ENCODE peak calls at places on chromosome 4, in five cellular contexts. One of them, this sample, is unnamed.

GRCh38 chr4:139243448-139244365 is 36.3 kb downstream of the MGARP start:
- DNase-seq in H1: no peak
- DNase-seq in lower leg skin: peak; percentile 31
- DNase-seq in testis: no peak
- DNase-seq in ovary: peak; percentile 33
- DNase-seq in this sample: peak; percentile 7

GRCh38 chr4:7973545-7973981 is 33.9 kb upstream of the AFAP1 start:
- DNase-seq in testis: no peak
- DNase-seq in lower leg skin: no peak
- DNase-seq in H1: no peak
- DNase-seq in ovary: no peak
- DNase-seq in this sample: no peak

GRCh38 chr4:94976371-94977011 is 218.7 kb downstream of the BMPR1B start:
- DNase-seq in ovary: no peak
- DNase-seq in testis: no peak
- DNase-seq in H1: no peak
- DNase-seq in lower leg skin: no peak
- DNase-seq in this sample: no peak

GRCh38 chr4:16079046-16079445 is 4.8 kb downstream of the PROM1 start:
- DNase-seq in lower leg skin: no peak
- DNase-seq in H1: no peak
- DNase-seq in ovary: no peak
- DNase-seq in testis: no peak
- DNase-seq in this sample: no peak

GRCh38 chr4:3464911-3465697 is 2.0 kb downstream of the DOK7 start:
- DNase-seq in lower leg skin: no peak
- DNase-seq in ovary: no peak
- DNase-seq in H1: no peak
- DNase-seq in testis: no peak
- DNase-seq in this sample: no peak

GRCh38 chr4:102717448-102718092 is 43.2 kb downstream of the MANBA start:
- DNase-seq in testis: no peak
- DNase-seq in H1: no peak
- DNase-seq in ovary: no peak
- DNase-seq in lower leg skin: no peak
- DNase-seq in this sample: no peak

GRCh38 chr4:105527081-105527480 is 25.3 kb upstream of the ARHGEF38 start:
- DNase-seq in ovary: no peak
- DNase-seq in H1: no peak
- DNase-seq in testis: no peak
- DNase-seq in lower leg skin: no peak
- DNase-seq in this sample: no peak

GRCh38 chr4:38782452-38783108 is at the start of gene TLR10:
- DNase-seq in H1: no peak
- DNase-seq in testis: peak; percentile 37
- DNase-seq in lower leg skin: peak; percentile 56
- DNase-seq in ovary: peak; percentile 40
- DNase-seq in this sample: peak; percentile 57

GRCh38 chr4:15003441-15003890 is 1.2 kb downstream of the CPEB2 start:
- DNase-seq in ovary: peak; percentile 59
- DNase-seq in lower leg skin: peak; percentile 26
- DNase-seq in testis: peak; percentile 38
- DNase-seq in H1: peak; percentile 73
- DNase-seq in this sample: peak; percentile 76

GRCh38 chr4:129751646-129752045 is 655.7 kb downstream of the C4orf33 start:
- DNase-seq in lower leg skin: no peak
- DNase-seq in ovary: no peak
- DNase-seq in testis: no peak
- DNase-seq in H1: no peak
- DNase-seq in this sample: no peak

GRCh38 chr4:56360071-56360470 is 27.2 kb downstream of the AASDH start:
- DNase-seq in ovary: no peak
- DNase-seq in lower leg skin: no peak
- DNase-seq in H1: no peak
- DNase-seq in testis: no peak
- DNase-seq in this sample: no peak

GRCh38 chr4:77043507-77044131 is 32.2 kb downstream of the CCNI start:
- DNase-seq in H1: no peak
- DNase-seq in testis: no peak
- DNase-seq in ovary: peak; percentile 38
- DNase-seq in lower leg skin: peak; percentile 24
- DNase-seq in this sample: no peak

GRCh38 chr4:187903700-187904099 is 91.9 kb upstream of the ZFP42 start:
- DNase-seq in testis: no peak
- DNase-seq in ovary: no peak
- DNase-seq in lower leg skin: no peak
- DNase-seq in H1: no peak
- DNase-seq in this sample: no peak

GRCh38 chr4:168633474-168633873 is 136.6 kb downstream of the PALLD start:
- DNase-seq in testis: no peak
- DNase-seq in H1: no peak
- DNase-seq in ovary: no peak
- DNase-seq in lower leg skin: no peak
- DNase-seq in this sample: no peak

GRCh38 chr4:56689661-56690060 is 8.6 kb upstream of the HOPX start:
- DNase-seq in testis: no peak
- DNase-seq in ovary: no peak
- DNase-seq in lower leg skin: no peak
- DNase-seq in H1: no peak
- DNase-seq in this sample: no peak

GRCh38 chr4:88729146-88729755 is 31.6 kb upstream of the NAP1L5 start:
- DNase-seq in H1: no peak
- DNase-seq in ovary: no peak
- DNase-seq in lower leg skin: no peak
- DNase-seq in testis: no peak
- DNase-seq in this sample: no peak

GRCh38 chr4:113646456-113646809 is 115.1 kb downstream of the CAMK2D start:
- DNase-seq in testis: no peak
- DNase-seq in ovary: no peak
- DNase-seq in H1: peak; percentile 58
- DNase-seq in lower leg skin: no peak
- DNase-seq in this sample: no peak

GRCh38 chr4:98518555-98519267 is 139.7 kb downstream of the TSPAN5 start:
- DNase-seq in H1: no peak
- DNase-seq in ovary: no peak
- DNase-seq in lower leg skin: no peak
- DNase-seq in testis: no peak
- DNase-seq in this sample: no peak

GRCh38 chr4:128521634-128522253 is 234.1 kb upstream of the PGRMC2 start:
- DNase-seq in lower leg skin: no peak
- DNase-seq in testis: no peak
- DNase-seq in ovary: no peak
- DNase-seq in H1: no peak
- DNase-seq in this sample: no peak

GRCh38 chr4:115274545-115274944 is 161.1 kb upstream of the NDST4 start:
- DNase-seq in testis: no peak
- DNase-seq in lower leg skin: no peak
- DNase-seq in H1: no peak
- DNase-seq in ovary: no peak
- DNase-seq in this sample: no peak

GRCh38 chr4:177632481-177632880 is 190.2 kb upstream of the AGA start:
- DNase-seq in testis: no peak
- DNase-seq in ovary: no peak
- DNase-seq in lower leg skin: no peak
- DNase-seq in H1: no peak
- DNase-seq in this sample: no peak

GRCh38 chr4:37685726-37686372 is 327 bp downstream of the RELL1 start:
- DNase-seq in ovary: peak; percentile 72
- DNase-seq in testis: peak; percentile 51
- DNase-seq in H1: no peak
- DNase-seq in lower leg skin: no peak
- DNase-seq in this sample: peak; percentile 68

GRCh38 chr4:16516796-16517413 is 290.6 kb upstream of the TAPT1 start:
- DNase-seq in H1: no peak
- DNase-seq in lower leg skin: peak; percentile 17
- DNase-seq in ovary: peak; percentile 71
- DNase-seq in testis: peak; percentile 87
- DNase-seq in this sample: peak; percentile 18

GRCh38 chr4:56049428-56050212 is 100.9 kb downstream of the CEP135 start:
- DNase-seq in ovary: no peak
- DNase-seq in lower leg skin: no peak
- DNase-seq in testis: peak; percentile 57
- DNase-seq in H1: peak; percentile 80
- DNase-seq in this sample: peak; percentile 88

GRCh38 chr4:1718095-1718850 is 2.9 kb downstream of the TMEM129 start:
- DNase-seq in H1: no peak
- DNase-seq in ovary: peak; percentile 14
- DNase-seq in lower leg skin: no peak
- DNase-seq in testis: no peak
- DNase-seq in this sample: no peak
- TF ChIP-seq POLR2A in H1: no peak
- TF ChIP-seq POLR2A in ovary: no peak
- TF ChIP-seq POLR2A in lower leg skin: no peak
- TF ChIP-seq POLR2A in testis: no peak
- TF ChIP-seq POLR2A in this sample: no peak

GRCh38 chr4:158964114-158964727 is 138.7 kb upstream of the RAPGEF2 start:
- DNase-seq in lower leg skin: no peak
- DNase-seq in testis: no peak
- DNase-seq in ovary: no peak
- DNase-seq in H1: no peak
- DNase-seq in this sample: no peak

GRCh38 chr4:158964728-158965124 is 138.2 kb upstream of the RAPGEF2 start:
- DNase-seq in ovary: no peak
- DNase-seq in lower leg skin: no peak
- DNase-seq in H1: no peak
- DNase-seq in testis: no peak
- DNase-seq in this sample: no peak

GRCh38 chr4:158965208-158965607 is 137.7 kb upstream of the RAPGEF2 start:
- DNase-seq in testis: no peak
- DNase-seq in ovary: no peak
- DNase-seq in lower leg skin: no peak
- DNase-seq in H1: no peak
- DNase-seq in this sample: no peak

GRCh38 chr4:158970786-158971185 is 132.1 kb upstream of the RAPGEF2 start:
- DNase-seq in H1: no peak
- DNase-seq in lower leg skin: no peak
- DNase-seq in testis: no peak
- DNase-seq in ovary: no peak
- DNase-seq in this sample: no peak

DNA sequence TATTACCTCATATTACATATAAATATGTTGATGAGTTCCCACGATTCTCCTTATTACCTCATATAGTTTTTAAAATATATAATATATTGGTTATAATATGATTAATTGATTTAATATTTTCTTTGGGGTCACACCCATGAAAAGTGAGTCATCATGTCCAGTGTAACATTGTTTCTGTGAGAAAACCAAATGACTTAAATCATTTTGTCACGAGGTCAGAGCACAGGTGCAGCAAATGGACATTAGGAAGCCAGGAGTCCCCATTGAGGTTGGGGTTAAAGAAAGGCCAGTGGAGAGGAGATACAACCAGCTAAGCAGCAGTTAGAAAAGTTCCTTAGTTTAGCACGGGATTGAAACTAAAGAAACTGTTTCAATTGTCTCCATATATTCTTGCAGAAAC is 133.9 kb upstream of the RAPGEF2 start:
- DNase-seq in H1: no peak
- DNase-seq in ovary: no peak
- DNase-seq in testis: no peak
- DNase-seq in lower leg skin: no peak
- DNase-seq in this sample: no peak
- TF ChIP-seq POLR2A in H1: no peak
- TF ChIP-seq POLR2A in ovary: no peak
- TF ChIP-seq POLR2A in testis: no peak
- TF ChIP-seq POLR2A in lower leg skin: no peak
- TF ChIP-seq POLR2A in this sample: no peak

GRCh38 chr4:146269228-146269653 is 54.9 kb downstream of the REELD1 start:
- DNase-seq in testis: no peak
- DNase-seq in lower leg skin: no peak
- DNase-seq in H1: no peak
- DNase-seq in ovary: no peak
- DNase-seq in this sample: no peak

GRCh38 chr4:146274774-146275173 is 60.4 kb downstream of the REELD1 start:
- DNase-seq in testis: no peak
- DNase-seq in ovary: no peak
- DNase-seq in H1: no peak
- DNase-seq in lower leg skin: no peak
- DNase-seq in this sample: no peak

GRCh38 chr4:146275370-146275769 is 61.0 kb downstream of the REELD1 start:
- DNase-seq in ovary: no peak
- DNase-seq in H1: no peak
- DNase-seq in testis: no peak
- DNase-seq in lower leg skin: no peak
- DNase-seq in this sample: peak; percentile 5

GRCh38 chr4:146271466-146271865 is 57.1 kb downstream of the REELD1 start:
- DNase-seq in H1: no peak
- DNase-seq in testis: no peak
- DNase-seq in ovary: no peak
- DNase-seq in lower leg skin: no peak
- DNase-seq in this sample: no peak

GRCh38 chr4:146273204-146273901 is 59.0 kb downstream of the REELD1 start:
- DNase-seq in H1: no peak
- DNase-seq in ovary: no peak
- DNase-seq in testis: no peak
- DNase-seq in lower leg skin: no peak
- DNase-seq in this sample: no peak
- TF ChIP-seq POLR2A in H1: no peak
- TF ChIP-seq POLR2A in ovary: no peak
- TF ChIP-seq POLR2A in testis: no peak
- TF ChIP-seq POLR2A in lower leg skin: no peak
- TF ChIP-seq POLR2A in this sample: no peak

DNA sequence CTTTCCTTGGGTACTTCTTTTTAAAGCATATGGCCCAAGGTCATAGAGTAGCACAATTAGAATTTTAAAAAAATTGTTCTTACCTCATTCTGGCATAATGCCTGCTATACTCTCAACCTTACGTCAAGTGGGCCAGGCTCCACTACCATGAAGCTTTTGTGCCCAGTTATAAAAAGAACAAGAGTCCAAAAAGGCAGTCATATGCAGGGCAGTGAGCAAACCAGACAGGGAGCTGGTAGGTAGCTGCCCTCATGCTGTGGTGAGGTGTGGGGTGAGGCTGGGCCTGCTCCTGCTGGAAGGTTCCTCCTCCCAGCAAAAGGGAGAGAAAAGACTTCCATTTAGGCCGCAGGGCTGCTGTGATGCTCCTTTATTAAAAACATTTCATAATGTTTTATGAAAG is 64.4 kb upstream of the UCP1 start:
- DNase-seq in ovary: no peak
- DNase-seq in H1: no peak
- DNase-seq in testis: no peak
- DNase-seq in lower leg skin: no peak
- DNase-seq in this sample: no peak
- TF ChIP-seq POLR2A in ovary: no peak
- TF ChIP-seq POLR2A in H1: no peak
- TF ChIP-seq POLR2A in testis: no peak
- TF ChIP-seq POLR2A in lower leg skin: no peak
- TF ChIP-seq POLR2A in this sample: no peak

GRCh38 chr4:124030038-124030638 is 633.5 kb downstream of the SPRY1 start:
- DNase-seq in lower leg skin: peak; percentile 46
- DNase-seq in testis: peak; percentile 41
- DNase-seq in ovary: no peak
- DNase-seq in H1: no peak
- DNase-seq in this sample: no peak

GRCh38 chr4:124025423-124025822 is 628.8 kb downstream of the SPRY1 start:
- DNase-seq in H1: no peak
- DNase-seq in lower leg skin: no peak
- DNase-seq in testis: no peak
- DNase-seq in ovary: no peak
- DNase-seq in this sample: no peak

GRCh38 chr4:124028172-124028571 is 631.6 kb downstream of the SPRY1 start:
- DNase-seq in lower leg skin: no peak
- DNase-seq in ovary: no peak
- DNase-seq in testis: no peak
- DNase-seq in H1: no peak
- DNase-seq in this sample: no peak
- TF ChIP-seq POLR2A in lower leg skin: no peak
- TF ChIP-seq POLR2A in ovary: no peak
- TF ChIP-seq POLR2A in testis: no peak
- TF ChIP-seq POLR2A in H1: no peak
- TF ChIP-seq POLR2A in this sample: no peak

This sample was measured in erythroblast.